ENCODE peak calls at places on chromosomes 12 and 14, in ten cellular contexts. N is body of pancreas; A is tibial artery; R is heart right ventricle; B is CD4-positive, alpha-beta T cell; J is ovary; W is aorta; K is substantia nigra; H is Peyer's patch; S is right cardiac atrium. Q is an unnamed sample.

GRCh38 chr12:48165089-48166031 is 8.0 kb upstream of the ASB8 start:
- DNase-seq in W (no peak), J (no peak), S (no peak), A (no peak), K (no peak), B (no peak), N (peak; percentile 26), H (no peak), R (peak; percentile 27), Q (peak; percentile 75)

GRCh38 chr12:43766291-43766690 is 7.5 kb downstream of the IRAK4 start:
- DNase-seq in H (no peak), J (no peak), R (no peak), K (no peak), W (no peak), B (no peak), N (no peak), A (no peak), S (no peak), Q (no peak)

GRCh38 chr12:22283006-22283506 is 51.5 kb downstream of the ST8SIA1 start:
- DNase-seq in H (no peak), S (no peak), B (no peak), K (no peak), A (no peak), W (no peak), N (no peak), J (no peak), R (no peak), Q (no peak)

GRCh38 chr12:53053223-53054111 is 3.6 kb downstream of the TNS2 start:
- DNase-seq in R (peak; percentile 76), H (peak; percentile 87), B (peak; percentile 60), N (peak; percentile 81), K (no peak), A (peak; percentile 89), W (peak; percentile 86), J (peak; percentile 74), S (peak; percentile 65), Q (peak; percentile 70)

GRCh38 chr12:39036060-39036459 is 130.7 kb upstream of the CPNE8 start:
- DNase-seq in H (no peak), A (no peak), K (no peak), N (no peak), J (no peak), W (no peak), B (no peak), S (no peak), R (no peak), Q (no peak)

GRCh38 chr12:110661337-110661972 is 27.5 kb downstream of the HVCN1 start:
- DNase-seq in W (no peak), N (no peak), B (peak; percentile 4), K (no peak), A (peak; percentile 71), J (no peak), H (no peak), R (peak; percentile 18), S (no peak), Q (no peak)

GRCh38 chr12:124441443-124442190 is 125.8 kb downstream of the NCOR2 start:
- DNase-seq in J (no peak), H (no peak), A (no peak), B (no peak), K (no peak), N (no peak), W (peak; percentile 76), R (no peak), S (peak; percentile 56), Q (no peak)

GRCh38 chr12:62537544-62537943 is 70.9 kb downstream of the MON2 start:
- DNase-seq in J (peak; percentile 53), N (peak; percentile 63), B (no peak), R (peak; percentile 29), W (no peak), A (peak; percentile 67), H (no peak), K (no peak), S (peak; percentile 37), Q (no peak)

GRCh38 chr14:29930283-29930682 is 2.6 kb upstream of the PRKD1 start:
- DNase-seq in A (no peak), J (no peak), R (no peak), B (no peak), K (no peak), S (no peak), W (no peak), N (no peak), H (no peak), Q (no peak)

GRCh38 chr14:23078692-23079116 is 16.2 kb downstream of the ACIN1 start:
- DNase-seq in B (no peak), S (peak; percentile 79), A (peak; percentile 90), K (no peak), J (no peak), N (no peak), W (no peak), R (no peak), H (no peak), Q (peak; percentile 45)

GRCh38 chr14:53109028-53109687 is 44.0 kb downstream of the DDHD1 start:
- DNase-seq in N (no peak), K (no peak), R (no peak), J (no peak), B (peak; percentile 17), H (no peak), W (no peak), A (no peak), S (no peak), Q (no peak)

GRCh38 chr14:24839617-24840203 is 205.7 kb upstream of the GZMB start:
- DNase-seq in N (no peak), J (no peak), K (no peak), B (no peak), A (no peak), R (no peak), W (no peak), H (no peak), S (no peak), Q (no peak)
- H3K27ac ChIP-seq in N (peak overlapping the region; percentile 46), J (no peak overlapping the region), K (no peak overlapping the region), B (no peak overlapping the region), A (no peak overlapping the region), R (peak overlapping the region; percentile 38), W (no peak overlapping the region), H (no peak overlapping the region), S (no peak overlapping the region), Q (no peak overlapping the region)

DNA sequence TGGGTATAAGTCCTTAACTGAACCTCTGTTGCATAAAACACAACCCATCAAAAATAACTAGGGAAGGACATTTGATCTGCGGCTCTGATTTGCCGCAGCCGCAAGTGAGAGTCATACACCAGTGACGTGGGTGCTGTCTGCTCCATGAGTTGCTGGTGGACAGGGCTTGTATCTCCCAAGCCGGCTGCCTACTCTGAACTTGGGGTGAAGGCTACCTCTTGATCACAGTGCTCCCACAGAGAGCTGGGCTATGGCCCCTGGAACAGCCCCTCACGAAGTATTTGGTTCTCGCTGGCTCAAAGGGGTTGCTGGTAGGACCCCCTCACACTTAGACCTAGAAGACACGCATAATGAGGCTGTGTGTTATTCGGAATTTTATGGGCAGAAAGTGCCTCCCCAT is 118.8 kb downstream of the TMEM132C start:
- DNase-seq in N (no peak), H (no peak), R (no peak), A (no peak), S (no peak), B (no peak), W (no peak), K (no peak), J (no peak), Q (no peak)
- H3K27ac ChIP-seq in N (no peak overlapping the region), H (no peak overlapping the region), R (no peak overlapping the region), A (no peak overlapping the region), S (no peak overlapping the region), B (no peak overlapping the region), W (no peak overlapping the region), K (no peak overlapping the region), J (no peak overlapping the region), Q (no peak overlapping the region)

DNA sequence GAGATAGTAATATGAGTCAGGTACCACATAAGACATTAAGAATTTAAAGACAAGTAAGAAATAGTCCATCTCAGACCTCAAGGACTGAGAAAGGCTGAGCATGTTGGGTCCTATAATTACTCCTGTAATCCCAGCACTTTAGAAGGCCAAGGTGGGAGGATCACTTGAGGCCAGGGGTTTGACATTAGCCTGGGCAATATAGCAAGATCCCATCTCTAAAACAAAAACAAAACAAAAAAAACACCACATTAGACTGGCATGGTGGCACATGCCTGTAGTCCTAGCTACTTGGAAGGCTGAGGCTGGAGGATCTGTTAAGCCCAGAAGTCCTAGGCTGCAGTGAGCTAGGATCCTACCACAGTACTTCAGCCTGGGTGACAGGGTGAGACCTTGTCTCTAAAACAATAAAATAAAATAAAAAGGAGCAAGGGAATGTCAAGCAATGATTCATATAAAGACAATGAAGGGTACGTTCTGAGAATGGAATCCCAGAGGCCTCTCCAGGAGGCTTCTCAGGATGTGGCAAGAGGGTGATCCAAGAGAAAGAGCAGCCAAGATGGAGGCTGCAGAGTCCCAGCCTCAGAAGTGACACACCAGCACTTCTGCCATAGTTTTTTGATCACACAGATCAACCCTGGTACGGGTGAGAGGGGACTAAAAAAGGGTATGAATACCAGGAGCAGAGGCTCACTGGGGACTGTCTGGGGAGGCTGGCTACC is 206.4 kb downstream of the CRADD start:
- DNase-seq in K (no peak), A (no peak), W (no peak), R (no peak), H (no peak), B (no peak), S (no peak), J (no peak), N (no peak), Q (no peak)
- H3K27ac ChIP-seq in K (no peak overlapping the region), A (no peak overlapping the region), W (no peak overlapping the region), R (no peak overlapping the region), H (no peak overlapping the region), B (no peak overlapping the region), S (no peak overlapping the region), J (no peak overlapping the region), N (no peak overlapping the region), Q (peak overlapping the region; percentile 72)

DNA sequence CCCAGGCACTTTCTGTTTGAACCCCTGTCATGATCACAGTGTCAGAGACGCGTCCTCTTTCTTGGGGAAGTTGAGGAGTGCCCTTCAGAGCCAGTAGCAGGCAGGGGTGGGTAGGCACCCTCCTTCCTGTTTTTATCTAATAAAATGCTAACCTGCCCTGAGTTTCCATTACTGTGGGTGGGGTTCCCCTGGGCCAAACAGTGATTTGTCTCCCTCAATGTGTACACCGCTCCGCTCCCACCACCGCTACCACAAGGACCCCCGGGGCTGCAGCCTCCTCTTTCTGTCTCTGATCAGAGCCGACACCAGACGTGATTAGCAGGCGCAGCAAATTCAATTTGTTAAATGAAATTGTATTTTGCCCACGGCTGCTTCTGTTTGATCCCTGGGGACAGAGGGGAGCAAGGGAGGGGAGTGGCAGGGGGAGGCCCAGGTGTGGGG is 5.1 kb downstream of the SHMT2 start:
- DNase-seq in K (no peak), A (no peak), J (no peak), N (no peak), R (no peak), W (peak; percentile 68), S (no peak), B (no peak), H (no peak), Q (no peak)
- H3K27ac ChIP-seq in K (no peak overlapping the region), A (peak overlapping the region; percentile 95), J (no peak overlapping the region), N (no peak overlapping the region), R (peak overlapping the region; percentile 78), W (no peak overlapping the region), S (peak overlapping the region; percentile 9), B (no peak overlapping the region), H (no peak overlapping the region), Q (no peak overlapping the region)

DNA sequence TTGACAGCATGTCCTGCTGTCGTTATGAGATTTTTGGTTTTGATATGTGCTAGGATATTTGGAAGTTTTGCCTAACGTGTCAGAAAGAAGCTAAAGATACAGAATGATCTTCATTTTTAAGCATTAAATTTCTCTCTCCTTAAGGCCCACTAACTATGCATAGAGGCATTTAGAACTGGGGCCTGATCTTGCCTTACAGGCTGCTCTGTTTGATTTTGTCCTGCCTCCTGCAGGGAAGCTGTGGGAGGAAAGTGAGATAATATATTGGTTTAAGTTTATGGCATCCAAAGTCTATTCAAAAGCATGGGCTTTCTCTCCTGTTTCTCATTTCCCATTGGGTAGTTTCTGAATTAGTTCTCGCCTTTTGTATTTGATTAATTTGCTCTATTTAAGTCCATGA is 250.3 kb upstream of the FBXO33 start:
- DNase-seq in A (no peak), W (no peak), K (no peak), H (no peak), B (no peak), S (no peak), R (no peak), J (no peak), N (no peak), Q (no peak)
- H3K27ac ChIP-seq in A (no peak overlapping the region), W (no peak overlapping the region), K (no peak overlapping the region), H (no peak overlapping the region), B (no peak overlapping the region), S (no peak overlapping the region), R (no peak overlapping the region), J (no peak overlapping the region), N (no peak overlapping the region), Q (no peak overlapping the region)

Q was measured in A549.